ENCODE peak calls at places on chromosomes 5 and 9, in six cellular contexts. One of them, this sample, is unnamed.

GRCh38 chr5:61352612-61353156 is 20.6 kb downstream of the ZSWIM6 start:
- DNase-seq in GM20000: no peak
- DNase-seq in AG10803: no peak
- DNase-seq in psoas muscle: no peak
- DNase-seq in spleen: no peak
- DNase-seq in fibroblast of the aortic adventitia: no peak
- DNase-seq in this sample: no peak

GRCh38 chr5:67725591-67725990 is 490.0 kb upstream of the PIK3R1 start:
- DNase-seq in spleen: no peak
- DNase-seq in fibroblast of the aortic adventitia: peak; percentile 7
- DNase-seq in psoas muscle: no peak
- DNase-seq in AG10803: no peak
- DNase-seq in GM20000: no peak
- DNase-seq in this sample: no peak

GRCh38 chr9:37300620-37301368 is 121.7 kb upstream of the GRHPR start:
- DNase-seq in psoas muscle: no peak
- DNase-seq in GM20000: no peak
- DNase-seq in spleen: no peak
- DNase-seq in AG10803: peak; percentile 4
- DNase-seq in fibroblast of the aortic adventitia: peak; percentile 47
- DNase-seq in this sample: no peak

GRCh38 chr9:104850771-104851170 is 77.2 kb downstream of the ABCA1 start:
- DNase-seq in GM20000: no peak
- DNase-seq in spleen: no peak
- DNase-seq in AG10803: peak; percentile 29
- DNase-seq in fibroblast of the aortic adventitia: peak; percentile 49
- DNase-seq in psoas muscle: no peak
- DNase-seq in this sample: no peak

GRCh38 chr9:75950983-75951382 is 60.5 kb downstream of the PCSK5 start:
- DNase-seq in psoas muscle: no peak
- DNase-seq in AG10803: no peak
- DNase-seq in GM20000: no peak
- DNase-seq in fibroblast of the aortic adventitia: peak; percentile 61
- DNase-seq in spleen: no peak
- DNase-seq in this sample: no peak

GRCh38 chr9:130331573-130331972 is 66.0 kb downstream of the HMCN2 start:
- DNase-seq in psoas muscle: peak; percentile 83
- DNase-seq in AG10803: peak; percentile 88
- DNase-seq in GM20000: no peak
- DNase-seq in fibroblast of the aortic adventitia: peak; percentile 70
- DNase-seq in spleen: no peak
- DNase-seq in this sample: no peak

GRCh38 chr9:136952354-136952855 is 332 bp downstream of the LCN12 start:
- DNase-seq in psoas muscle: peak; percentile 13
- DNase-seq in fibroblast of the aortic adventitia: no peak
- DNase-seq in GM20000: no peak
- DNase-seq in spleen: peak; percentile 88
- DNase-seq in AG10803: no peak
- DNase-seq in this sample: no peak

GRCh38 chr9:4743131-4743875 is 2.3 kb upstream of the AK3 start:
- DNase-seq in psoas muscle: no peak
- DNase-seq in AG10803: peak; percentile 20
- DNase-seq in spleen: no peak
- DNase-seq in GM20000: no peak
- DNase-seq in fibroblast of the aortic adventitia: peak; percentile 14
- DNase-seq in this sample: no peak

GRCh38 chr5:87195104-87195581 is 72.5 kb upstream of the RASA1 start:
- DNase-seq in AG10803: peak; percentile 69
- DNase-seq in spleen: no peak
- DNase-seq in fibroblast of the aortic adventitia: peak; percentile 82
- DNase-seq in psoas muscle: no peak
- DNase-seq in GM20000: peak; percentile 49
- DNase-seq in this sample: peak; percentile 22

GRCh38 chr5:51378778-51379652 is 4.2 kb upstream of the ISL1 start:
- DNase-seq in spleen: no peak
- DNase-seq in GM20000: no peak
- DNase-seq in psoas muscle: no peak
- DNase-seq in fibroblast of the aortic adventitia: peak; percentile 28
- DNase-seq in AG10803: no peak
- DNase-seq in this sample: no peak

GRCh38 chr9:109331353-109331752 is 10.5 kb upstream of the EPB41L4B start:
- DNase-seq in psoas muscle: peak; percentile 26
- DNase-seq in GM20000: no peak
- DNase-seq in fibroblast of the aortic adventitia: peak; percentile 69
- DNase-seq in AG10803: peak; percentile 29
- DNase-seq in spleen: no peak
- DNase-seq in this sample: no peak

GRCh38 chr5:159539678-159540077 is 209.4 kb upstream of the IL12B start:
- DNase-seq in fibroblast of the aortic adventitia: no peak
- DNase-seq in AG10803: no peak
- DNase-seq in GM20000: no peak
- DNase-seq in psoas muscle: no peak
- DNase-seq in spleen: no peak
- DNase-seq in this sample: no peak

GRCh38 chr5:163281512-163281911 is 155.9 kb upstream of the CCNG1 start:
- DNase-seq in GM20000: no peak
- DNase-seq in fibroblast of the aortic adventitia: no peak
- DNase-seq in spleen: no peak
- DNase-seq in AG10803: no peak
- DNase-seq in psoas muscle: no peak
- DNase-seq in this sample: no peak

GRCh38 chr9:116998305-116998704 is 311.2 kb downstream of the TRIM32 start:
- DNase-seq in spleen: no peak
- DNase-seq in AG10803: peak; percentile 4
- DNase-seq in GM20000: peak; percentile 22
- DNase-seq in fibroblast of the aortic adventitia: peak; percentile 1
- DNase-seq in psoas muscle: no peak
- DNase-seq in this sample: peak; percentile 34

GRCh38 chr9:124659099-124659659 is 111.9 kb downstream of the NR6A1 start:
- DNase-seq in GM20000: peak; percentile 62
- DNase-seq in psoas muscle: peak; percentile 82
- DNase-seq in AG10803: peak; percentile 100
- DNase-seq in spleen: peak; percentile 83
- DNase-seq in fibroblast of the aortic adventitia: peak; percentile 96
- DNase-seq in this sample: peak; percentile 43

GRCh38 chr5:124410539-124410938 is 335.9 kb downstream of the ZNF608 start:
- DNase-seq in spleen: no peak
- DNase-seq in AG10803: no peak
- DNase-seq in GM20000: no peak
- DNase-seq in psoas muscle: no peak
- DNase-seq in fibroblast of the aortic adventitia: no peak
- DNase-seq in this sample: peak; percentile 14

GRCh38 chr5:7464182-7464581 is 68.2 kb downstream of the ADCY2 start:
- DNase-seq in psoas muscle: no peak
- DNase-seq in fibroblast of the aortic adventitia: no peak
- DNase-seq in spleen: no peak
- DNase-seq in GM20000: no peak
- DNase-seq in AG10803: no peak
- DNase-seq in this sample: no peak

GRCh38 chr9:32350682-32351081 is 33.8 kb upstream of the ACO1 start:
- DNase-seq in psoas muscle: no peak
- DNase-seq in GM20000: no peak
- DNase-seq in AG10803: peak; percentile 16
- DNase-seq in spleen: no peak
- DNase-seq in fibroblast of the aortic adventitia: peak; percentile 51
- DNase-seq in this sample: no peak

GRCh38 chr5:2756211-2756746 is 4.8 kb upstream of the IRX2 start:
- DNase-seq in psoas muscle: no peak
- DNase-seq in spleen: no peak
- DNase-seq in AG10803: peak; percentile 86
- DNase-seq in fibroblast of the aortic adventitia: peak; percentile 51
- DNase-seq in GM20000: no peak
- DNase-seq in this sample: no peak

GRCh38 chr5:145345883-145346282 is 489.3 kb downstream of the PRELID2 start:
- DNase-seq in AG10803: no peak
- DNase-seq in psoas muscle: no peak
- DNase-seq in GM20000: no peak
- DNase-seq in fibroblast of the aortic adventitia: no peak
- DNase-seq in spleen: no peak
- DNase-seq in this sample: no peak

GRCh38 chr9:92133949-92134604 is 18.9 kb upstream of the SPTLC1 start:
- DNase-seq in psoas muscle: peak; percentile 74
- DNase-seq in fibroblast of the aortic adventitia: peak; percentile 76
- DNase-seq in AG10803: peak; percentile 70
- DNase-seq in GM20000: peak; percentile 78
- DNase-seq in spleen: peak; percentile 94
- DNase-seq in this sample: peak; percentile 80

GRCh38 chr9:8855046-8855445 is 1055.5 kb upstream of the DMAC1 start:
- DNase-seq in spleen: no peak
- DNase-seq in fibroblast of the aortic adventitia: peak; percentile 67
- DNase-seq in GM20000: no peak
- DNase-seq in psoas muscle: no peak
- DNase-seq in AG10803: no peak
- DNase-seq in this sample: no peak

GRCh38 chr9:88809836-88810235 is 181.4 kb upstream of the S1PR3 start:
- DNase-seq in fibroblast of the aortic adventitia: peak; percentile 34
- DNase-seq in psoas muscle: no peak
- DNase-seq in AG10803: no peak
- DNase-seq in GM20000: no peak
- DNase-seq in spleen: no peak
- DNase-seq in this sample: no peak

GRCh38 chr5:132439521-132440206 is 50.9 kb downstream of the IRF1 start:
- DNase-seq in spleen: no peak
- DNase-seq in psoas muscle: peak; percentile 83
- DNase-seq in GM20000: no peak
- DNase-seq in fibroblast of the aortic adventitia: peak; percentile 99
- DNase-seq in AG10803: peak; percentile 95
- DNase-seq in this sample: no peak

GRCh38 chr9:92954886-92955285 is 7.6 kb downstream of the FGD3 start:
- DNase-seq in spleen: no peak
- DNase-seq in psoas muscle: no peak
- DNase-seq in fibroblast of the aortic adventitia: no peak
- DNase-seq in AG10803: no peak
- DNase-seq in GM20000: no peak
- DNase-seq in this sample: no peak

GRCh38 chr5:177319913-177320588 is 8.4 kb upstream of the MXD3 start:
- DNase-seq in GM20000: no peak
- DNase-seq in AG10803: no peak
- DNase-seq in psoas muscle: no peak
- DNase-seq in fibroblast of the aortic adventitia: no peak
- DNase-seq in spleen: peak; percentile 86
- DNase-seq in this sample: no peak

GRCh38 chr9:76818271-76818670 is 54.0 kb downstream of the PCA3 start:
- DNase-seq in psoas muscle: peak; percentile 64
- DNase-seq in GM20000: no peak
- DNase-seq in AG10803: peak; percentile 95
- DNase-seq in spleen: no peak
- DNase-seq in fibroblast of the aortic adventitia: peak; percentile 98
- DNase-seq in this sample: no peak

GRCh38 chr9:127943746-127944145 is 6.1 kb upstream of the DPM2 start:
- DNase-seq in AG10803: peak; percentile 71
- DNase-seq in fibroblast of the aortic adventitia: peak; percentile 80
- DNase-seq in spleen: peak; percentile 93
- DNase-seq in psoas muscle: peak; percentile 85
- DNase-seq in GM20000: peak; percentile 89
- DNase-seq in this sample: peak; percentile 88

GRCh38 chr9:134069536-134070399 is 1.9 kb upstream of the BRD3 start:
- DNase-seq in spleen: peak; percentile 76
- DNase-seq in AG10803: no peak
- DNase-seq in psoas muscle: no peak
- DNase-seq in fibroblast of the aortic adventitia: no peak
- DNase-seq in GM20000: peak; percentile 10
- DNase-seq in this sample: peak; percentile 6

GRCh38 chr5:147510885-147511284 is 1.0 kb upstream of the DPYSL3 start:
- DNase-seq in fibroblast of the aortic adventitia: no peak
- DNase-seq in AG10803: no peak
- DNase-seq in GM20000: no peak
- DNase-seq in psoas muscle: no peak
- DNase-seq in spleen: no peak
- DNase-seq in this sample: no peak

GRCh38 chr5:147509041-147509709 is 693 bp downstream of the DPYSL3 start:
- DNase-seq in fibroblast of the aortic adventitia: peak; percentile 35
- DNase-seq in GM20000: no peak
- DNase-seq in AG10803: peak; percentile 17
- DNase-seq in psoas muscle: peak; percentile 35
- DNase-seq in spleen: peak; percentile 75
- DNase-seq in this sample: no peak

GRCh38 chr5:147508711-147509040 is 1.2 kb downstream of the DPYSL3 start:
- DNase-seq in GM20000: no peak
- DNase-seq in psoas muscle: no peak
- DNase-seq in spleen: no peak
- DNase-seq in AG10803: peak; percentile 16
- DNase-seq in fibroblast of the aortic adventitia: peak; percentile 40
- DNase-seq in this sample: no peak

GRCh38 chr5:147507480-147508126 is 2.3 kb downstream of the DPYSL3 start:
- DNase-seq in AG10803: peak; percentile 72
- DNase-seq in psoas muscle: no peak
- DNase-seq in fibroblast of the aortic adventitia: peak; percentile 85
- DNase-seq in spleen: no peak
- DNase-seq in GM20000: no peak
- DNase-seq in this sample: no peak

GRCh38 chr5:147509710-147510651 is at the start of gene DPYSL3:
- DNase-seq in GM20000: no peak
- DNase-seq in fibroblast of the aortic adventitia: peak; percentile 84
- DNase-seq in AG10803: peak; percentile 82
- DNase-seq in spleen: peak; percentile 83
- DNase-seq in psoas muscle: peak; percentile 81
- DNase-seq in this sample: peak; percentile 28
- TF ChIP-seq CTCF in GM20000: no peak
- TF ChIP-seq CTCF in fibroblast of the aortic adventitia: peak; percentile 52
- TF ChIP-seq CTCF in AG10803: peak; percentile 42
- TF ChIP-seq CTCF in spleen: no peak
- TF ChIP-seq CTCF in psoas muscle: peak; percentile 26
- TF ChIP-seq CTCF in this sample: no peak

GRCh38 chr5:143208781-143209510 is 194.5 kb downstream of the NR3C1 start:
- DNase-seq in spleen: no peak
- DNase-seq in AG10803: peak; percentile 67
- DNase-seq in fibroblast of the aortic adventitia: peak; percentile 57
- DNase-seq in psoas muscle: no peak
- DNase-seq in GM20000: no peak
- DNase-seq in this sample: no peak
- TF ChIP-seq CTCF in spleen: no peak
- TF ChIP-seq CTCF in AG10803: peak; percentile 27
- TF ChIP-seq CTCF in fibroblast of the aortic adventitia: peak; percentile 36
- TF ChIP-seq CTCF in psoas muscle: no peak
- TF ChIP-seq CTCF in GM20000: no peak
- TF ChIP-seq CTCF in this sample: peak; percentile 35

GRCh38 chr5:141825836-141826560 is 52.2 kb downstream of the PCDH1 start:
- DNase-seq in AG10803: no peak
- DNase-seq in fibroblast of the aortic adventitia: no peak
- DNase-seq in spleen: peak; percentile 64
- DNase-seq in GM20000: peak; percentile 57
- DNase-seq in psoas muscle: no peak
- DNase-seq in this sample: peak; percentile 56
- TF ChIP-seq CTCF in AG10803: peak; percentile 35
- TF ChIP-seq CTCF in fibroblast of the aortic adventitia: peak; percentile 35
- TF ChIP-seq CTCF in spleen: no peak
- TF ChIP-seq CTCF in GM20000: peak; percentile 39
- TF ChIP-seq CTCF in psoas muscle: peak; percentile 9
- TF ChIP-seq CTCF in this sample: peak; percentile 49

GRCh38 chr9:504921-505821 is 290.5 kb downstream of the DOCK8 start:
- DNase-seq in GM20000: peak; percentile 51
- DNase-seq in spleen: peak; percentile 84
- DNase-seq in psoas muscle: peak; percentile 20
- DNase-seq in fibroblast of the aortic adventitia: no peak
- DNase-seq in AG10803: no peak
- DNase-seq in this sample: peak; percentile 46

GRCh38 chr9:503331-503730 is 288.7 kb downstream of the DOCK8 start:
- DNase-seq in AG10803: no peak
- DNase-seq in spleen: no peak
- DNase-seq in psoas muscle: no peak
- DNase-seq in GM20000: no peak
- DNase-seq in fibroblast of the aortic adventitia: no peak
- DNase-seq in this sample: no peak

GRCh38 chr9:503881-504852 is 289.5 kb downstream of the DOCK8 start:
- DNase-seq in spleen: peak; percentile 93
- DNase-seq in AG10803: peak; percentile 19
- DNase-seq in GM20000: peak; percentile 93
- DNase-seq in fibroblast of the aortic adventitia: peak; percentile 30
- DNase-seq in psoas muscle: peak; percentile 78
- DNase-seq in this sample: peak; percentile 92
- TF ChIP-seq CTCF in spleen: no peak
- TF ChIP-seq CTCF in AG10803: peak; percentile 5
- TF ChIP-seq CTCF in GM20000: peak; percentile 29
- TF ChIP-seq CTCF in fibroblast of the aortic adventitia: no peak
- TF ChIP-seq CTCF in psoas muscle: peak; percentile 40
- TF ChIP-seq CTCF in this sample: peak; percentile 55

This sample was measured in GM13977.